ENCODE peak calls at places on chromosome 1, in five cellular contexts. B is A549, X is H1, L is suprapubic skin, O is SK-N-SH. S is an unnamed sample.

GRCh38 chr1:55214903-55215193 is 316 bp downstream of the USP24 start:
- DNase-seq in X (no peak), L (no peak), B (peak; percentile 40), O (peak; percentile 85), S (no peak)

GRCh38 chr1:37630426-37631038 is 4.2 kb downstream of the RSPO1 start:
- DNase-seq in L (no peak), X (no peak), B (no peak), O (no peak), S (no peak)

GRCh38 chr1:100671604-100672003 is 47.9 kb upstream of the VCAM1 start:
- DNase-seq in X (no peak), L (no peak), O (no peak), B (no peak), S (no peak)

GRCh38 chr1:223320959-223321358 is 43.0 kb downstream of the SUSD4 start:
- DNase-seq in B (no peak), O (no peak), L (no peak), X (no peak), S (no peak)

GRCh38 chr1:37719572-37720195 is 27.4 kb downstream of the CDCA8 start:
- DNase-seq in L (no peak), O (no peak), B (no peak), X (no peak), S (no peak)

GRCh38 chr1:46369542-46370213 is 24.4 kb upstream of the FAAH start:
- DNase-seq in L (no peak), O (no peak), X (no peak), B (no peak), S (no peak)

GRCh38 chr1:28740118-28740517 is 3.4 kb downstream of the YTHDF2 start:
- DNase-seq in B (no peak), X (no peak), L (no peak), O (no peak), S (no peak)

GRCh38 chr1:30109853-30110252 is 613.5 kb downstream of the MATN1 start:
- DNase-seq in L (no peak), O (peak; percentile 80), X (no peak), B (peak; percentile 34), S (no peak)

GRCh38 chr1:172673761-172674160 is 14.9 kb downstream of the FASLG start:
- DNase-seq in X (no peak), B (no peak), O (no peak), L (no peak), S (no peak)

GRCh38 chr1:211518330-211519289 is 26.6 kb upstream of the RD3 start:
- DNase-seq in L (no peak), B (no peak), X (no peak), O (no peak), S (no peak)

GRCh38 chr1:107804746-107805145 is 160.2 kb downstream of the VAV3 start:
- DNase-seq in X (no peak), B (no peak), O (no peak), L (no peak), S (no peak)

GRCh38 chr1:182193908-182194550 is 132.5 kb upstream of the ZNF648 start:
- DNase-seq in X (no peak), O (no peak), B (no peak), L (no peak), S (no peak)
- TF ChIP-seq EP300 in X (no peak), O (no peak), B (no peak), L (no peak), S (no peak)

GRCh38 chr1:85659174-85659573 is 49.1 kb downstream of the ZNHIT6 start:
- DNase-seq in O (no peak), B (no peak), L (no peak), X (no peak), S (no peak)
- TF ChIP-seq EP300 in O (no peak), B (no peak), L (no peak), X (no peak), S (no peak)

GRCh38 chr1:245692318-245692717 is 537.5 kb downstream of the KIF26B start:
- DNase-seq in X (no peak), O (no peak), B (no peak), L (no peak), S (no peak)

GRCh38 chr1:245691897-245692296 is 537.1 kb downstream of the KIF26B start:
- DNase-seq in X (no peak), L (no peak), B (no peak), O (no peak), S (no peak)

GRCh38 chr1:245694476-245695195 is 539.9 kb downstream of the KIF26B start:
- DNase-seq in L (no peak), O (no peak), X (no peak), B (no peak), S (no peak)

GRCh38 chr1:245693941-245694340 is 539.2 kb downstream of the KIF26B start:
- DNase-seq in X (no peak), L (no peak), B (no peak), O (no peak), S (no peak)

DNA sequence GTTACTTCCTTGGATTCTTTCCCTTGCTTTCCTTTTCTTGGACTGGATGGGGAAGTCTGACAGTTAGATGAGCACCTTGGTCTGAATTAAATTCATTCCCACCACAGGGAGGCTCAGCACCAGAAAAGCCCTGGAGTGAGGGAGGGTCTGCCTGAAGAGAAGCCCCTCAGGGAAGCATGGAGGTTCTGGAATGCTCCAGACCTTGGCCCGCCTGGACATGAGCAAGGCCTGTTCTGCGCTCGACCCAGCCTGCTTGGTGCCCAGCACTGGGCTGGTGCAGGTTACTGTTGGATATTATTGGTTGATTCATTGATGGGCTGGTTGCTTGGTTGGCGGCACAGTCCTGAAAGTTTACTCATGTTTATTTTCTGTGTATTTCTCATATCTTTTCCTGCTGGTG is 538.3 kb downstream of the KIF26B start:
- DNase-seq in L (no peak), X (no peak), B (no peak), O (no peak), S (no peak)
- TF ChIP-seq EP300 in L (no peak), X (no peak), B (no peak), O (no peak), S (no peak)

DNA sequence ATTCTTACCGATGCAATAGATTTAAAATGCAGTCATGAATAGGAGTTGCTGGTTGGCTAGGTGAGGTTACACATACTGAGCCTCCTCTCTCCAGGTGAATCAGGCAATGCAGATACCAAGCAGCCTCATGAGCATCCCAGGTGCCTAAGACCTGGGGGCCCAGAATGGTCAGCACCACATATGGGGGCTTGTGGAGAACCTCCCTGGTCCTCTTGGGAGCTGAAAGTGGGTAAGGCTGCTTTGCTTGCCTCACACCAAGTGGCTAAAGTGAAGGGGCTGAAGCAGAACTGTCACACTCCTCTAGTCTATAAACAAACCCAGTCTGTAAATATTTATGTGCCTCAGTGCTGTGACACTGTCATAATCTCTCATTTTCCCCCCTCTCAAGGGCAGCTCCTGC is 157.7 kb upstream of the TNR start:
- DNase-seq in X (no peak), B (no peak), O (no peak), L (no peak), S (peak; percentile 70)
- TF ChIP-seq EP300 in X (no peak), B (no peak), O (no peak), L (no peak), S (no peak)

GRCh38 chr1:165852896-165853295 is 25.5 kb downstream of the UCK2 start:
- DNase-seq in O (no peak), X (no peak), L (no peak), B (no peak), S (no peak)

GRCh38 chr1:165853528-165854075 is 26.2 kb downstream of the UCK2 start:
- DNase-seq in X (no peak), O (no peak), B (no peak), L (no peak), S (no peak)

GRCh38 chr1:165856606-165857005 is 29.2 kb downstream of the UCK2 start:
- DNase-seq in B (no peak), O (no peak), X (no peak), L (no peak), S (no peak)

GRCh38 chr1:165855010-165855838 is 27.8 kb downstream of the UCK2 start:
- DNase-seq in X (no peak), O (no peak), B (no peak), L (no peak), S (no peak)

DNA sequence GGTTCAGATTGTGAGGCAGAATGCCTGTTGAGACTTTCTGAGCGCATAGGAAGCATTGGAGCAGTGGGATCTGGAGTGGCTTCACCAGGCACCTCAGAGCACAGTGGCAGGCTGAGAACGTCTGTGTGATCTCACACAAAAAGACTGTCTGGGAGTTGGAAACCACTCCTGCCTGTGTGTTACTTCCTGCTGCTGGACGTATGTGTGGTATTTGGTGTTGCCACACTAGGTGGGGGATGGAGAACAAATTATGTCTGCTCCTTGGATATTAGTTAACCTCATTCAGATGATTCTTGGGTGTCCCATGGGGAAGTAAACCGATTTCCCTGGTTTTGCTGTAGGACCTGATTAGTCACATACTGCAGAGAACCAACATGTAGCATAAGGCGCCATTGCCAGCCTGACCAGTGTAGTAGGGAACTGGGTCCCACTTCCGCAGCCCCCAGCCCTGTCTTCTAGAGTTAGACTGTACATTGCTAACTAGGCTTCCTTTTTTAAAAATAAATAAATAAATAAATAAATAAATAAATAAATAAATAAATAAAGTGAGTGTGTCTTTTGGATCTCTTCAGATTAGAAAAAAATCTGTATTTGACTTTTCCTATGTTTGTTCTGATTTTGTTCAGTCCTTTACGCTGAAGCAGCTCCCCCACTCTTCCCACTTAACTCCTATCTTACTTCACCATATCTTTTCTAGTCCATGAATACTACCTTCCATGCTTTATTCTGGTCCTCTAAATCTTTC is 26.9 kb downstream of the UCK2 start:
- DNase-seq in X (no peak), B (peak; percentile 78), O (no peak), L (no peak), S (no peak)
- TF ChIP-seq EP300 in X (no peak), B (no peak), O (no peak), L (no peak), S (no peak)